ENCODE peak calls at places on chromosomes 3 and 15, in ten cellular contexts. P is body of pancreas, B is IMR-90, W is heart left ventricle, G is ovary, T is prostate gland, F is breast epithelium, V is HCT116, S is gastrocnemius medialis, E is A549. O is an unnamed sample.

GRCh38 chr15:60745469-60745971 is 266.6 kb upstream of the ICE2 start:
- DNase-seq in P (peak; percentile 19), B (peak; percentile 30), W (peak; percentile 76), G (peak; percentile 62), T (no peak), F (no peak), V (no peak), S (peak; percentile 59), E (no peak), O (no peak)

GRCh38 chr3:68007621-68008226 is 353.3 kb upstream of the SUCLG2 start:
- DNase-seq in P (peak; percentile 11), B (no peak), W (no peak), G (no peak), T (no peak), F (no peak), V (no peak), S (no peak), E (no peak), O (no peak)

GRCh38 chr3:140334530-140334929 is 343.3 kb upstream of the TRIM42 start:
- DNase-seq in P (no peak), B (no peak), W (no peak), G (no peak), T (no peak), F (no peak), V (no peak), S (no peak), E (no peak), O (no peak)

GRCh38 chr3:186381424-186382216 is 19.6 kb upstream of the DGKG start:
- DNase-seq in P (no peak), B (no peak), W (no peak), G (no peak), T (no peak), F (no peak), V (no peak), S (no peak), E (no peak), O (no peak)

GRCh38 chr15:56286213-56286612 is 42.5 kb upstream of the RFX7 start:
- DNase-seq in P (no peak), B (no peak), W (no peak), G (no peak), T (no peak), F (no peak), V (peak; percentile 6), S (no peak), E (no peak), O (no peak)

GRCh38 chr3:12890610-12891390 is 49.4 kb upstream of the RPL32 start:
- DNase-seq in P (no peak), B (no peak), W (peak; percentile 18), G (no peak), T (no peak), F (no peak), V (no peak), S (no peak), E (no peak), O (no peak)

GRCh38 chr3:7190094-7190493 is 329.2 kb downstream of the GRM7 start:
- DNase-seq in P (no peak), B (no peak), W (no peak), G (no peak), T (no peak), F (no peak), V (no peak), S (no peak), E (no peak), O (no peak)

GRCh38 chr3:106824856-106825255 is 552.4 kb upstream of the CCDC54 start:
- DNase-seq in P (no peak), B (peak; percentile 65), W (peak; percentile 22), G (no peak), T (no peak), F (no peak), V (peak; percentile 12), S (no peak), E (no peak), O (no peak)

GRCh38 chr3:156382458-156383346 is 172.2 kb downstream of the SSR3 start:
- DNase-seq in P (peak; percentile 20), B (peak; percentile 41), W (no peak), G (no peak), T (no peak), F (no peak), V (peak; percentile 23), S (no peak), E (peak; percentile 53), O (no peak)

GRCh38 chr3:94115482-94115881 is 52.6 kb downstream of the NSUN3 start:
- DNase-seq in P (no peak), B (peak; percentile 27), W (no peak), G (no peak), T (no peak), F (no peak), V (peak; percentile 3), S (no peak), E (no peak), O (no peak)

GRCh38 chr3:23202921-23203650 is at the start of gene UBE2E2:
- DNase-seq in P (peak; percentile 74), B (peak; percentile 66), W (peak; percentile 84), G (peak; percentile 83), T (peak; percentile 68), F (peak; percentile 39), V (no peak), S (peak; percentile 78), E (peak; percentile 84), O (no peak)

GRCh38 chr3:30308131-30308530 is 298.3 kb upstream of the TGFBR2 start:
- DNase-seq in P (no peak), B (peak; percentile 50), W (no peak), G (no peak), T (no peak), F (no peak), V (no peak), S (no peak), E (no peak), O (no peak)

GRCh38 chr3:30531017-30531570 is 75.3 kb upstream of the TGFBR2 start:
- DNase-seq in P (no peak), B (no peak), W (no peak), G (no peak), T (no peak), F (no peak), V (no peak), S (no peak), E (no peak), O (no peak)

GRCh38 chr3:143203848-143204247 is 84.3 kb downstream of the CHST2 start:
- DNase-seq in P (no peak), B (peak; percentile 65), W (no peak), G (no peak), T (no peak), F (no peak), V (no peak), S (no peak), E (no peak), O (no peak)

GRCh38 chr3:122745365-122746021 is 48.1 kb downstream of the HSPBAP1 start:
- DNase-seq in P (no peak), B (peak; percentile 90), W (no peak), G (no peak), T (no peak), F (no peak), V (no peak), S (no peak), E (no peak), O (no peak)
- TF ChIP-seq POLR2A in P (no peak), B (no peak), W (no peak), G (no peak), T (no peak), F (no peak), V (no peak), S (no peak), E (no peak), O (no peak)

DNA sequence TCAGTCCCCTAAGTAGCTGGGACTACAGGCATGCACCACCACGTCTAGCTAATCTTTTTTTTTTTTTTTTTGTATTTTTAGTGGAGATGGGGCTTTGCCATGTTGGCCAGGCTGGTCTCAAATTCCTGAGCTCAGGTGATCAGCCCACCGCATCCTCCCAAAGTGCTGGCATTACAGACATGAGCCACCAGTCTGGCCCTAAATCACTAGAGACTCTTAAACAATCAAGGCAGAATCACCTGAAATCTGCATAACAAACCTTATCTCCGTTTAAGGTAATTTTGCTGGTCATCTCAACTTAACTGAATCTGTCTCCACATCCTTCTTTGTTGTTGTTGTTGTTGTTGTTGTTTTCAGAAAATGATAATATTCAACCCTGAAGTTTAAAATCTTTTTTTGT is 5.6 kb upstream of the TRMT10C start:
- DNase-seq in P (no peak), B (no peak), W (no peak), G (no peak), T (no peak), F (no peak), V (no peak), S (no peak), E (no peak), O (no peak)
- H3K27ac ChIP-seq in P (no peak overlapping the region), B (no peak overlapping the region), W (no peak overlapping the region), G (no peak overlapping the region), T (no peak overlapping the region), F (no peak overlapping the region), V (no peak overlapping the region), S (no peak overlapping the region), E (no peak overlapping the region), O (no peak overlapping the region)

DNA sequence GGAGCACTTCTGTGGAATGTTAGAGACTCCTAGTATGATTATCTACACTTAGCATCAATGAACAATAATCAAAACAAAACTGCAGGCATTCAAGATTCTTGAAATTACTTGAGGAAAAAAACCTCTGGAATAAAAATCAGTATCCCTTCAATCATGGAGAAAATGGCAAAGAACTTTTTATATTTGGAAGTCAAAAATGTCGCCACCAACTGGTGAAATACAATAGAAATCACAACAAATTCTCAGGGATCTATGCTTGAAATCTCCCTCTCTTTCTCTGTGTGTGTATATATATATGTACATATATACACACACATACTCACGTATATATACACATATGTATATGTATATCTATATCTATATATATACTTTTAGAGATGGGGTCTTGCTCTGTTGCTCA is 378.9 kb upstream of the ALCAM start:
- DNase-seq in P (no peak), B (no peak), W (no peak), G (no peak), T (no peak), F (no peak), V (no peak), S (no peak), E (no peak), O (no peak)
- TF ChIP-seq CTCF in P (no peak), B (no peak), W (no peak), G (no peak), T (no peak), F (no peak), V (peak; percentile 39), S (no peak), E (no peak), O (no peak)

DNA sequence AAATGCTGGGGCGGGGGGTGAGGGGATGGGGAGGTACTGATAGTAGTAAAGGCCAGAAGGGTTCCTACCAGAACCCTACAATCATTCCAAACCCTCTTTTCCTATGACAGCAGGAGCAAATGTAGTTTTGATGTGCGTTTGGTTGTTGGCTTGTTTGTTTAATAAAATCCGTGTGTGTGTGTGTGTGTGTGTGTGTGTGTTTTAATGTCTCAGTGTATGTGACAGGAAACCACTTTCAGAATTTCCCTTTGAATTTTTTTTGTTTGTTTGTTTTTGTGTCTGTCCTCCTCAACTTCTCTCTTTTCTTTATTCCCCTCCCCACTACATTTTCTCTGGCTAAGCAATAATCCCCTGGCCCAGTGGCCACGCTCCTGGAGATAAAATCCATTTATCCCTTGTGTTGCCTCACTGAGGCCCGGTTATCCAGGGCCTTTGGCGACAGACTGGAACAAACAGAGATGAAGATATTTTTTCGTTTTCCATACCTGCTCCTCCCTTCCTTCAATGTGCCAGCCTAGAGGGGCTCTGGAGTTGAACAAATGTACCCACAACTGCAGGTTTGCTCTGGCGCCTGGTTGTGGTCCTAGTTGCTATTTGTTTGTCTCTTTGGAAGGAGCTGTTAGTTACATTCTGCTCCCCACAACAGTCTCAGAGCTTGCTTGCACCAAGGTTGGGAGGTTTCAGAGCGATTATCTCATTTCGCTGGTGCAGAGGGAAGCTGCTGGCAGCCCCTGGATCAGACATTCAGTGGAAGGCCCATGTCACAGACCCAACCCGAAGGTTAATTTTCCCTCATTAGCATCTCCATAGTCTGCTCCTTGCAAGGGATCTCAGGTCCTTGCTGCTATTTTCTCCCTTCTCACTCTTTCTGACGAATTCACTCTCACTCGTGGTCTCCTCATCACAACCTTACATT is 17.9 kb downstream of the NR2F2 start:
- DNase-seq in P (no peak), B (no peak), W (no peak), G (peak; percentile 24), T (no peak), F (no peak), V (no peak), S (no peak), E (no peak), O (no peak)
- TF ChIP-seq POLR2A in P (no peak), B (no peak), W (no peak), G (no peak), T (no peak), F (no peak), V (no peak), S (no peak), E (no peak), O (no peak)